ENCODE peak calls at places on chromosomes 7 and 10, in seven cellular contexts. One of them, this sample, is unnamed. For H3K27me3, the result is how much of the 10 kb centered on the place peaks cover.

GRCh38 chr10:77799352-77799751 is 127.2 kb downstream of the DLG5 start:
- DNase-seq in neural progenitor cell: no peak
- DNase-seq in HCT116: no peak
- DNase-seq in SK-N-SH: no peak
- DNase-seq in PC-3: no peak
- DNase-seq in GM23248: no peak
- DNase-seq in MM.1S: no peak
- DNase-seq in this sample: no peak

GRCh38 chr7:2687881-2688318 is at the start of gene AMZ1:
- DNase-seq in neural progenitor cell: peak
- DNase-seq in HCT116: no peak
- DNase-seq in SK-N-SH: peak
- DNase-seq in PC-3: no peak
- DNase-seq in GM23248: peak
- DNase-seq in MM.1S: no peak
- DNase-seq in this sample: no peak

GRCh38 chr10:89540550-89540949 is 5.2 kb upstream of the SLC16A12 start:
- DNase-seq in neural progenitor cell: no peak
- DNase-seq in HCT116: no peak
- DNase-seq in SK-N-SH: no peak
- DNase-seq in PC-3: peak
- DNase-seq in GM23248: peak
- DNase-seq in MM.1S: no peak
- DNase-seq in this sample: no peak

GRCh38 chr7:94655884-94656657 is at the start of gene SGCE:
- DNase-seq in neural progenitor cell: peak
- DNase-seq in HCT116: peak
- DNase-seq in SK-N-SH: peak
- DNase-seq in PC-3: peak
- DNase-seq in GM23248: peak
- DNase-seq in MM.1S: peak
- DNase-seq in this sample: peak

GRCh38 chr7:110090113-110090820 is 1000.7 kb upstream of the LRRN3 start:
- DNase-seq in neural progenitor cell: peak
- DNase-seq in HCT116: peak
- DNase-seq in SK-N-SH: no peak
- DNase-seq in PC-3: peak
- DNase-seq in GM23248: peak
- DNase-seq in MM.1S: peak
- DNase-seq in this sample: peak

GRCh38 chr7:104627516-104627915 is 299.1 kb downstream of the LHFPL3 start:
- DNase-seq in neural progenitor cell: peak
- DNase-seq in HCT116: no peak
- DNase-seq in SK-N-SH: no peak
- DNase-seq in PC-3: peak
- DNase-seq in GM23248: peak
- DNase-seq in MM.1S: peak
- DNase-seq in this sample: peak

GRCh38 chr7:139116999-139117398 is 7.5 kb upstream of the ZC3HAV1 start:
- DNase-seq in neural progenitor cell: no peak
- DNase-seq in HCT116: no peak
- DNase-seq in SK-N-SH: no peak
- DNase-seq in PC-3: peak
- DNase-seq in GM23248: no peak
- DNase-seq in MM.1S: no peak
- DNase-seq in this sample: no peak

GRCh38 chr10:103067484-103067883 is 125.6 kb downstream of the NT5C2 start:
- DNase-seq in neural progenitor cell: no peak
- DNase-seq in HCT116: no peak
- DNase-seq in SK-N-SH: no peak
- DNase-seq in PC-3: no peak
- DNase-seq in GM23248: no peak
- DNase-seq in MM.1S: peak
- DNase-seq in this sample: no peak

DNA sequence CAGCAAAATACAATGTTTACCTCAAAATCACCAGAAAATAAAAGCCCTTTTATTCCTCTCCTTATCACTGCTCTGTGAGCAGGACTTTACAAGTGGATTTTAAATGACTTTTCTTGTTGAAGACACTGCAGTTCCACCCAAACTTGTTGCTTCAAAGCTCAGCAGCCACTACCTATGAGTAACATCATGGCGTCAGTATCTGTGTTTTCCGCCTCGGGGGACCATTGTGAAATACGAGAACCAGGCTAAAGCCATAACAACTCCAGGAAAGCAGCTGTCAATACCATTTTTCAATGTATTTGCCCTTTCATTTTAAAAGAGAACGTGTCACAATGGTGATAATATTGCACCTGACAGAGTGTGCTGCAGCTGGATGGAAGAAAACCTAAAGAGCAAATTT is 284.0 kb upstream of the RNF32 start:
- DNase-seq in neural progenitor cell: no peak
- DNase-seq in HCT116: no peak
- DNase-seq in SK-N-SH: no peak
- DNase-seq in PC-3: no peak
- DNase-seq in GM23248: no peak
- DNase-seq in MM.1S: no peak
- DNase-seq in this sample: no peak
- H3K27me3 ChIP-seq in neural progenitor cell: under half
- H3K27me3 ChIP-seq in HCT116: under half
- H3K27me3 ChIP-seq in SK-N-SH: half or more
- H3K27me3 ChIP-seq in PC-3: under half
- H3K27me3 ChIP-seq in GM23248: under half
- H3K27me3 ChIP-seq in MM.1S: under half
- H3K27me3 ChIP-seq in this sample: under half

GRCh38 chr10:3668276-3668960 is 116.6 kb downstream of the KLF6 start:
- DNase-seq in neural progenitor cell: peak
- DNase-seq in HCT116: no peak
- DNase-seq in SK-N-SH: no peak
- DNase-seq in PC-3: no peak
- DNase-seq in GM23248: peak
- DNase-seq in MM.1S: no peak
- DNase-seq in this sample: peak
- TF ChIP-seq EZH2phosphoT487 in neural progenitor cell: no peak
- TF ChIP-seq EZH2phosphoT487 in HCT116: no peak
- TF ChIP-seq EZH2phosphoT487 in SK-N-SH: no peak
- TF ChIP-seq EZH2phosphoT487 in PC-3: no peak
- TF ChIP-seq EZH2phosphoT487 in GM23248: no peak
- TF ChIP-seq EZH2phosphoT487 in MM.1S: no peak
- TF ChIP-seq EZH2phosphoT487 in this sample: peak

GRCh38 chr10:14822879-14823755 is 14.7 kb downstream of the CDNF start:
- DNase-seq in neural progenitor cell: peak
- DNase-seq in HCT116: peak
- DNase-seq in SK-N-SH: peak
- DNase-seq in PC-3: peak
- DNase-seq in GM23248: peak
- DNase-seq in MM.1S: peak
- DNase-seq in this sample: peak

GRCh38 chr10:14821635-14822375 is 16.0 kb downstream of the CDNF start:
- DNase-seq in neural progenitor cell: no peak
- DNase-seq in HCT116: no peak
- DNase-seq in SK-N-SH: no peak
- DNase-seq in PC-3: no peak
- DNase-seq in GM23248: no peak
- DNase-seq in MM.1S: no peak
- DNase-seq in this sample: no peak

GRCh38 chr10:14823966-14824365 is 13.9 kb downstream of the CDNF start:
- DNase-seq in neural progenitor cell: no peak
- DNase-seq in HCT116: no peak
- DNase-seq in SK-N-SH: no peak
- DNase-seq in PC-3: no peak
- DNase-seq in GM23248: no peak
- DNase-seq in MM.1S: no peak
- DNase-seq in this sample: no peak

GRCh38 chr10:14820775-14821154 is 17.1 kb downstream of the CDNF start:
- DNase-seq in neural progenitor cell: no peak
- DNase-seq in HCT116: no peak
- DNase-seq in SK-N-SH: no peak
- DNase-seq in PC-3: no peak
- DNase-seq in GM23248: no peak
- DNase-seq in MM.1S: no peak
- DNase-seq in this sample: no peak

DNA sequence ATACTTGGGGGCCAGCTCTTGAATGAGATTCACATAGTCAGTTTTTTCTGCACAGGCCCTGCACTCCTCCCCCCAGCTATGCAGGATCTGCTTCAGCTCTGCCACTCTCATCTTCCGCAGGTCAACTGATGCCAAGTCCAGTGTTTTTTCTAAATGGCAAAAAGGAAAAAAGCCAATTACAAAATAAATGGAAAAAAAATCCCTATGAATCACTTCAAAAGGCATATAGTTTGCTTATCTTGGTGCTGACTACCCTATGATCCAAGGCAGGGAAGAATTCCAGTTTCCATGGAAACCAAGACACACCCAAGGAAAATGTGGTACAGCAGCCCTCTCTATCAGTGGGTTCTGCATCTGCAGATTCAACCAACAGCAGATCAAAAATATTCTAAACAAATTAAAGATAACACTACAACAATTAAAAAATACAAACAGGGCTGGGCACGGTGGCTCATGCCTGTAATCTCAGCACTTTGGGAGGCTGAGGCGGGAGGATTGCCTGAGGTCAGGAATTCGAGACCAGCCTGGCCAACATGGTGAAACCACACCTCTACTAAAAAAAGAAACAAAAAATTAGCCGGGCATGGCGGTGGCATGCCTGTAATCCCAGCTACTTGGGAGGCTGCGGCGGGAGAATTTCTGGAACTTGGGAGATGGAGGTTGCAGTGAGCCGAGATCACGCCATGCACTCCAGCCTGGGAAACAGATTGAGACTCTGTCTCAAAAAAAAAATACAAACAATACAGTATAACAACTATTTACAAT is 17.6 kb downstream of the CDNF start:
- DNase-seq in neural progenitor cell: no peak
- DNase-seq in HCT116: no peak
- DNase-seq in SK-N-SH: no peak
- DNase-seq in PC-3: peak
- DNase-seq in GM23248: peak
- DNase-seq in MM.1S: no peak
- DNase-seq in this sample: peak
- H3K4me2 ChIP-seq in neural progenitor cell: no peak
- H3K4me2 ChIP-seq in HCT116: no peak
- H3K4me2 ChIP-seq in SK-N-SH: no peak
- H3K4me2 ChIP-seq in PC-3: peak
- H3K4me2 ChIP-seq in GM23248: peak
- H3K4me2 ChIP-seq in MM.1S: no peak
- H3K4me2 ChIP-seq in this sample: no peak

DNA sequence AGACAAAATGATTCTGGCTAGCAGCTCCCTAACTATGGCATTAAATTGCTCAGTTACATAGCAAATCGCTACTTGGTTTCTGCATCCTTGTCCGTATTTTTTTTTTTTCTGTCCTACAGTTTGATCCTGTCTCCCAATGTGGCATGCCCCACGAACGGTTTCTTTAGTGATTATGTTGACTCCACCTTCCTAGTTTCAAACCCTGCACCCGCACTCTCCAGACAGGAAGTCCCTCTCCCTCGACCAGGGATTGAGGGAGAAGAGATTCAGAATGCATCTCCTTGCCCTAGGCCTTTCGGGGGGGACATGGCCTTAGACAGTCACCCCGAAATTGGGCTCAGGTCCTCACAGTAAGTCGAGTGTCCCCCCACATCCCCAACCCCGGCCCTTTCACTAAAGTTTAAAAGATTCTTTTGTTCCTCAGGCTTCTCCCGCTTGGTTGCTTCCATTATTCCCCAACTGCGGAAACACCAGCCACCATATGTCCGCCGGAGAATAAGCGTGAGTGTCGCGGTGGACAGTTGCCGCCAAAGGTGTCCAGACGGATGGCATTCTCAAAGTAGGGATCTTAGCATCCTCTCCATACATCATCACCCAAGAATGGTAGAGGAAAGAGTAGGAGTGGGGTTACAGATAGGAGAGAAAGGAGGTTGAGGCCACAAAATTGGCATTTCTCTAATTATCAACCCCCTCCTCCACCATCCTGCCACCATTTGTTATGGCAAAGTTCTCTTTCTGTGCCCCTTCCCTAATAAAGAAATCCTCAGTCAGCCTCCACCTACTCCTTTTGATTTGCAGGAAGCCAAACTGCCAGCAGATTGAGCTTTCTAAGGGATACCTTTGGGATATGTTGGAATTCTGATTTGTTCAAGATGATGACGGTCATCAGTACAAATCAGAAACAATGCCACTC is 7.4 kb downstream of the EVX1 start:
- DNase-seq in neural progenitor cell: peak
- DNase-seq in HCT116: no peak
- DNase-seq in SK-N-SH: no peak
- DNase-seq in PC-3: no peak
- DNase-seq in GM23248: no peak
- DNase-seq in MM.1S: no peak
- DNase-seq in this sample: no peak
- H3K27me3 ChIP-seq in neural progenitor cell: half or more
- H3K27me3 ChIP-seq in HCT116: under half
- H3K27me3 ChIP-seq in SK-N-SH: half or more
- H3K27me3 ChIP-seq in PC-3: under half
- H3K27me3 ChIP-seq in GM23248: half or more
- H3K27me3 ChIP-seq in MM.1S: under half
- H3K27me3 ChIP-seq in this sample: half or more

GRCh38 chr10:112872728-112873127 is 77.3 kb upstream of the TCF7L2 start:
- DNase-seq in neural progenitor cell: no peak
- DNase-seq in HCT116: peak
- DNase-seq in SK-N-SH: no peak
- DNase-seq in PC-3: no peak
- DNase-seq in GM23248: no peak
- DNase-seq in MM.1S: no peak
- DNase-seq in this sample: no peak

GRCh38 chr10:112873541-112873940 is 76.5 kb upstream of the TCF7L2 start:
- DNase-seq in neural progenitor cell: no peak
- DNase-seq in HCT116: no peak
- DNase-seq in SK-N-SH: no peak
- DNase-seq in PC-3: no peak
- DNase-seq in GM23248: no peak
- DNase-seq in MM.1S: no peak
- DNase-seq in this sample: no peak

GRCh38 chr10:112874982-112875381 is 75.1 kb upstream of the TCF7L2 start:
- DNase-seq in neural progenitor cell: no peak
- DNase-seq in HCT116: no peak
- DNase-seq in SK-N-SH: no peak
- DNase-seq in PC-3: no peak
- DNase-seq in GM23248: no peak
- DNase-seq in MM.1S: no peak
- DNase-seq in this sample: no peak

GRCh38 chr10:112871021-112871420 is 79.0 kb upstream of the TCF7L2 start:
- DNase-seq in neural progenitor cell: no peak
- DNase-seq in HCT116: no peak
- DNase-seq in SK-N-SH: no peak
- DNase-seq in PC-3: no peak
- DNase-seq in GM23248: no peak
- DNase-seq in MM.1S: no peak
- DNase-seq in this sample: no peak

GRCh38 chr10:112875474-112876267 is 74.4 kb upstream of the TCF7L2 start:
- DNase-seq in neural progenitor cell: no peak
- DNase-seq in HCT116: no peak
- DNase-seq in SK-N-SH: no peak
- DNase-seq in PC-3: peak
- DNase-seq in GM23248: peak
- DNase-seq in MM.1S: no peak
- DNase-seq in this sample: peak
- TF ChIP-seq EZH2phosphoT487 in neural progenitor cell: no peak
- TF ChIP-seq EZH2phosphoT487 in HCT116: no peak
- TF ChIP-seq EZH2phosphoT487 in SK-N-SH: no peak
- TF ChIP-seq EZH2phosphoT487 in PC-3: no peak
- TF ChIP-seq EZH2phosphoT487 in GM23248: no peak
- TF ChIP-seq EZH2phosphoT487 in MM.1S: no peak
- TF ChIP-seq EZH2phosphoT487 in this sample: no peak

GRCh38 chr10:68665841-68666240 is 55.2 kb upstream of the CCAR1 start:
- DNase-seq in neural progenitor cell: no peak
- DNase-seq in HCT116: no peak
- DNase-seq in SK-N-SH: no peak
- DNase-seq in PC-3: peak
- DNase-seq in GM23248: peak
- DNase-seq in MM.1S: no peak
- DNase-seq in this sample: no peak
- H3K4me2 ChIP-seq in neural progenitor cell: no peak
- H3K4me2 ChIP-seq in HCT116: peak
- H3K4me2 ChIP-seq in SK-N-SH: no peak
- H3K4me2 ChIP-seq in PC-3: peak
- H3K4me2 ChIP-seq in GM23248: peak
- H3K4me2 ChIP-seq in MM.1S: no peak
- H3K4me2 ChIP-seq in this sample: no peak